ENCODE peak calls at places on chromosomes 16 and 17, in seven cellular contexts. One of them, this sample, is unnamed.
A peak's percentile ranks its signal among the peaks of the same experiment; 100 is the strongest.

GRCh38 chr17:50785942-50786570 is 18.7 kb upstream of the ANKRD40CL start:
- DNase-seq in endothelial cell: no peak
- DNase-seq in MCF 10A: peak; percentile 41
- DNase-seq in cardiac fibroblast: peak; percentile 72
- DNase-seq in PC-9: no peak
- DNase-seq in progenitor cell of endocrine pancreas: no peak
- DNase-seq in nephron progenitor cell: no peak
- DNase-seq in this sample: peak; percentile 13

GRCh38 chr16:67053767-67054334 is 24.9 kb downstream of the CBFB start:
- DNase-seq in endothelial cell: no peak
- DNase-seq in MCF 10A: no peak
- DNase-seq in cardiac fibroblast: no peak
- DNase-seq in PC-9: no peak
- DNase-seq in progenitor cell of endocrine pancreas: no peak
- DNase-seq in nephron progenitor cell: no peak
- DNase-seq in this sample: no peak

GRCh38 chr16:84593825-84594724 is 23.8 kb downstream of the COTL1 start:
- DNase-seq in endothelial cell: no peak
- DNase-seq in MCF 10A: no peak
- DNase-seq in cardiac fibroblast: peak; percentile 68
- DNase-seq in PC-9: no peak
- DNase-seq in progenitor cell of endocrine pancreas: no peak
- DNase-seq in nephron progenitor cell: no peak
- DNase-seq in this sample: no peak

GRCh38 chr16:20359997-20360396 is 7.5 kb upstream of the UMOD start:
- DNase-seq in endothelial cell: peak; percentile 46
- DNase-seq in MCF 10A: no peak
- DNase-seq in cardiac fibroblast: no peak
- DNase-seq in PC-9: no peak
- DNase-seq in progenitor cell of endocrine pancreas: no peak
- DNase-seq in nephron progenitor cell: peak; percentile 20
- DNase-seq in this sample: no peak

GRCh38 chr17:17814162-17815061 is 22.4 kb downstream of the SREBF1 start:
- DNase-seq in endothelial cell: no peak
- DNase-seq in MCF 10A: no peak
- DNase-seq in cardiac fibroblast: no peak
- DNase-seq in PC-9: no peak
- DNase-seq in progenitor cell of endocrine pancreas: no peak
- DNase-seq in nephron progenitor cell: no peak
- DNase-seq in this sample: no peak

GRCh38 chr16:10827691-10828341 is 9.2 kb upstream of the TVP23A start:
- DNase-seq in endothelial cell: no peak
- DNase-seq in MCF 10A: peak; percentile 93
- DNase-seq in cardiac fibroblast: peak; percentile 97
- DNase-seq in PC-9: no peak
- DNase-seq in progenitor cell of endocrine pancreas: no peak
- DNase-seq in nephron progenitor cell: no peak
- DNase-seq in this sample: peak; percentile 71

GRCh38 chr16:1779741-1780676 is 2.4 kb downstream of the SPSB3 start:
- DNase-seq in endothelial cell: no peak
- DNase-seq in MCF 10A: no peak
- DNase-seq in cardiac fibroblast: no peak
- DNase-seq in PC-9: no peak
- DNase-seq in progenitor cell of endocrine pancreas: no peak
- DNase-seq in nephron progenitor cell: no peak
- DNase-seq in this sample: no peak

GRCh38 chr17:75490953-75491649 is 24.2 kb downstream of the CASKIN2 start:
- DNase-seq in endothelial cell: no peak
- DNase-seq in MCF 10A: no peak
- DNase-seq in cardiac fibroblast: no peak
- DNase-seq in PC-9: no peak
- DNase-seq in progenitor cell of endocrine pancreas: no peak
- DNase-seq in nephron progenitor cell: no peak
- DNase-seq in this sample: no peak

GRCh38 chr16:2048116-2048543 is 345 bp downstream of the TSC2 start:
- DNase-seq in endothelial cell: no peak
- DNase-seq in MCF 10A: no peak
- DNase-seq in cardiac fibroblast: no peak
- DNase-seq in PC-9: no peak
- DNase-seq in progenitor cell of endocrine pancreas: no peak
- DNase-seq in nephron progenitor cell: no peak
- DNase-seq in this sample: no peak

GRCh38 chr17:46797131-46797530 is 21.4 kb downstream of the WNT3 start:
- DNase-seq in endothelial cell: no peak
- DNase-seq in MCF 10A: no peak
- DNase-seq in cardiac fibroblast: no peak
- DNase-seq in PC-9: no peak
- DNase-seq in progenitor cell of endocrine pancreas: no peak
- DNase-seq in nephron progenitor cell: no peak
- DNase-seq in this sample: no peak

GRCh38 chr17:57653279-57653678 is 91.8 kb downstream of the CCDC182 start:
- DNase-seq in endothelial cell: no peak
- DNase-seq in MCF 10A: no peak
- DNase-seq in cardiac fibroblast: no peak
- DNase-seq in PC-9: no peak
- DNase-seq in progenitor cell of endocrine pancreas: no peak
- DNase-seq in nephron progenitor cell: no peak
- DNase-seq in this sample: no peak

GRCh38 chr16:84502075-84502474 is 2.4 kb downstream of the MEAK7 start:
- DNase-seq in endothelial cell: no peak
- DNase-seq in MCF 10A: peak; percentile 99
- DNase-seq in cardiac fibroblast: no peak
- DNase-seq in PC-9: peak; percentile 86
- DNase-seq in progenitor cell of endocrine pancreas: no peak
- DNase-seq in nephron progenitor cell: no peak
- DNase-seq in this sample: no peak

GRCh38 chr16:19348125-19348524 is 62.6 kb downstream of the CLEC19A start:
- DNase-seq in endothelial cell: no peak
- DNase-seq in MCF 10A: no peak
- DNase-seq in cardiac fibroblast: no peak
- DNase-seq in PC-9: no peak
- DNase-seq in progenitor cell of endocrine pancreas: no peak
- DNase-seq in nephron progenitor cell: no peak
- DNase-seq in this sample: no peak

GRCh38 chr16:3838600-3839401 is 41.7 kb downstream of the CREBBP start:
- DNase-seq in endothelial cell: no peak
- DNase-seq in MCF 10A: peak; percentile 31
- DNase-seq in cardiac fibroblast: peak; percentile 56
- DNase-seq in PC-9: no peak
- DNase-seq in progenitor cell of endocrine pancreas: no peak
- DNase-seq in nephron progenitor cell: no peak
- DNase-seq in this sample: no peak

GRCh38 chr17:8572767-8573166 is 57.8 kb downstream of the MYH10 start:
- DNase-seq in endothelial cell: no peak
- DNase-seq in MCF 10A: peak; percentile 8
- DNase-seq in cardiac fibroblast: peak; percentile 52
- DNase-seq in PC-9: no peak
- DNase-seq in progenitor cell of endocrine pancreas: no peak
- DNase-seq in nephron progenitor cell: no peak
- DNase-seq in this sample: no peak

GRCh38 chr17:17563530-17563929 is 28.0 kb downstream of the PEMT start:
- DNase-seq in endothelial cell: no peak
- DNase-seq in MCF 10A: no peak
- DNase-seq in cardiac fibroblast: no peak
- DNase-seq in PC-9: no peak
- DNase-seq in progenitor cell of endocrine pancreas: no peak
- DNase-seq in nephron progenitor cell: no peak
- DNase-seq in this sample: no peak

GRCh38 chr17:74872313-74873035 is at the start of gene FDXR:
- DNase-seq in endothelial cell: no peak
- DNase-seq in MCF 10A: no peak
- DNase-seq in cardiac fibroblast: no peak
- DNase-seq in PC-9: no peak
- DNase-seq in progenitor cell of endocrine pancreas: no peak
- DNase-seq in nephron progenitor cell: no peak
- DNase-seq in this sample: no peak

GRCh38 chr17:79850571-79851460 is 11.6 kb upstream of the CBX4 start:
- DNase-seq in endothelial cell: no peak
- DNase-seq in MCF 10A: peak; percentile 85
- DNase-seq in cardiac fibroblast: no peak
- DNase-seq in PC-9: peak; percentile 79
- DNase-seq in progenitor cell of endocrine pancreas: no peak
- DNase-seq in nephron progenitor cell: no peak
- DNase-seq in this sample: no peak

GRCh38 chr17:17021194-17021863 is 20.9 kb upstream of the MPRIP start:
- DNase-seq in endothelial cell: no peak
- DNase-seq in MCF 10A: peak; percentile 58
- DNase-seq in cardiac fibroblast: peak; percentile 57
- DNase-seq in PC-9: peak; percentile 94
- DNase-seq in progenitor cell of endocrine pancreas: no peak
- DNase-seq in nephron progenitor cell: no peak
- DNase-seq in this sample: no peak

GRCh38 chr16:14151256-14152030 is 80.3 kb downstream of the MRTFB start:
- DNase-seq in endothelial cell: no peak
- DNase-seq in MCF 10A: no peak
- DNase-seq in cardiac fibroblast: peak; percentile 72
- DNase-seq in PC-9: no peak
- DNase-seq in progenitor cell of endocrine pancreas: no peak
- DNase-seq in nephron progenitor cell: no peak
- DNase-seq in this sample: no peak

GRCh38 chr16:73051903-73052302 is 4.0 kb upstream of the ZFHX3 start:
- DNase-seq in endothelial cell: no peak
- DNase-seq in MCF 10A: no peak
- DNase-seq in cardiac fibroblast: no peak
- DNase-seq in PC-9: no peak
- DNase-seq in progenitor cell of endocrine pancreas: no peak
- DNase-seq in nephron progenitor cell: no peak
- DNase-seq in this sample: no peak

GRCh38 chr17:73415782-73416181 is 104.0 kb upstream of the CDC42EP4 start:
- DNase-seq in endothelial cell: no peak
- DNase-seq in MCF 10A: no peak
- DNase-seq in cardiac fibroblast: no peak
- DNase-seq in PC-9: no peak
- DNase-seq in progenitor cell of endocrine pancreas: no peak
- DNase-seq in nephron progenitor cell: no peak
- DNase-seq in this sample: no peak

GRCh38 chr17:73412914-73413313 is 101.1 kb upstream of the CDC42EP4 start:
- DNase-seq in endothelial cell: no peak
- DNase-seq in MCF 10A: no peak
- DNase-seq in cardiac fibroblast: no peak
- DNase-seq in PC-9: no peak
- DNase-seq in progenitor cell of endocrine pancreas: no peak
- DNase-seq in nephron progenitor cell: no peak
- DNase-seq in this sample: no peak

GRCh38 chr17:73411330-73411747 is 99.5 kb upstream of the CDC42EP4 start:
- DNase-seq in endothelial cell: no peak
- DNase-seq in MCF 10A: no peak
- DNase-seq in cardiac fibroblast: no peak
- DNase-seq in PC-9: no peak
- DNase-seq in progenitor cell of endocrine pancreas: no peak
- DNase-seq in nephron progenitor cell: peak; percentile 30
- DNase-seq in this sample: no peak

GRCh38 chr17:73410586-73411329 is 99.0 kb upstream of the CDC42EP4 start:
- DNase-seq in endothelial cell: no peak
- DNase-seq in MCF 10A: no peak
- DNase-seq in cardiac fibroblast: no peak
- DNase-seq in PC-9: no peak
- DNase-seq in progenitor cell of endocrine pancreas: no peak
- DNase-seq in nephron progenitor cell: peak; percentile 82
- DNase-seq in this sample: no peak

GRCh38 chr17:73414171-73414955 is 102.6 kb upstream of the CDC42EP4 start:
- DNase-seq in endothelial cell: no peak
- DNase-seq in MCF 10A: no peak
- DNase-seq in cardiac fibroblast: no peak
- DNase-seq in PC-9: no peak
- DNase-seq in progenitor cell of endocrine pancreas: no peak
- DNase-seq in nephron progenitor cell: no peak
- DNase-seq in this sample: no peak
- TF ChIP-seq CTCF in endothelial cell: no peak
- TF ChIP-seq CTCF in MCF 10A: no peak
- TF ChIP-seq CTCF in cardiac fibroblast: no peak
- TF ChIP-seq CTCF in PC-9: no peak
- TF ChIP-seq CTCF in progenitor cell of endocrine pancreas: no peak
- TF ChIP-seq CTCF in nephron progenitor cell: no peak
- TF ChIP-seq CTCF in this sample: no peak

DNA sequence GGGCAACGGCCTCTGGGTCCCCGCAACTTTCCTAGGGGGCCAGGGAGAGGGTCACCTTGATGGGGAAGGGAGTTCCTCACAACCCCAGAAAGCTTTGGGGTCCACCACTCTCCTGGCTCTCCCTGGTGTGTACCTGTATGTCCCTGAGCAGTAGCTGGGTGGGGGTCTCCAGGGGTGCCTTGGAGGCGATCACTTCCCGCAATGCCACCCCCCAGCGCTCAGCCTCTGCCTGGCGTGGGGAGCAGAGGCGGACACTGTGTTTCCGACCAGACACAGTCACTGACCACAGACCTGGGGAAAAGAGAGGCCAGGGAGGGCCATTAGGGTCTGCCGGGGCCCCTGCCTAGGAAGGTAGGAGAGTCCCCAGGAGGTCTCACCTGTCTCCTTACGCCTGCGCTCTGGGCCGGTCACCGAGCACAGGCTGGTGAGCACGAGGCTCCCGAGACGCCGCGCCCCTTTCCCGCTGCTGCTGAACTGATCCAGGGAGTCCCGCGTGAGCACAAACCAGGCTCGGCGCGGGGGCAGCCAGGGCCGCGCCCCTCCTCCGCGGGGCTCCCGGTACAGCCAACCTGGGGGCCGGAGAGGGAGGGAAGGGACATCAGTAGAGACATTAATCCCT is 3.4 kb downstream of the PLEKHH3 start:
- DNase-seq in endothelial cell: no peak
- DNase-seq in MCF 10A: no peak
- DNase-seq in cardiac fibroblast: no peak
- DNase-seq in PC-9: no peak
- DNase-seq in progenitor cell of endocrine pancreas: no peak
- DNase-seq in nephron progenitor cell: no peak
- DNase-seq in this sample: no peak
- TF ChIP-seq CTCF in endothelial cell: no peak
- TF ChIP-seq CTCF in MCF 10A: no peak
- TF ChIP-seq CTCF in cardiac fibroblast: no peak
- TF ChIP-seq CTCF in PC-9: no peak
- TF ChIP-seq CTCF in progenitor cell of endocrine pancreas: no peak
- TF ChIP-seq CTCF in nephron progenitor cell: no peak
- TF ChIP-seq CTCF in this sample: no peak

DNA sequence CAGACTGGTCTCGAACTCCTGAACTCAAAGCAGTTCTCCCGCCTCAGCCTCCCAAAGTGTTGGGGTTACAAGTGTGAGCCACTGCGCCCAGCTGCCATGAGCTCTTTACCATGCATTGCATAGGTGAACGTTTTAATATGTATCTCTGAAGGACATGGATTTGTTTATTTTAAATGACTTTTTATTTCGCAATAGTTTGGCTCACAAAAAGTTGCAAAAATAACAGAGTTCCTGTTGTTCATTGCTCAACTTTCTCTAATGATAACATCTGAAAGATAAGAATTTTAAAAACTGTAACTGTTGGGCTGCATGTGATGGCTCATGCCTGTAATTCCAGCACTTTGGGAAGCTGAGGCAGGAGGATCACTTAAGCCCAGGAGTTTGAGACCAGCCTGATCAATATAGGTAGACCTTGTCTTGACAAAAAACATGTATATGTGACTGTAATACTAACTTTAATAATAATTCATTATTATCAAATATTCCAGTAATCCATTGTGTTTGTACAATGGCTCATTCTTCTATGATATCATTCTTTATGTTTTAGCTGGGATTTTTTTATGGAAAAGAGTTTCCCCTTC is 80.1 kb downstream of the ABCC1 start:
- DNase-seq in endothelial cell: no peak
- DNase-seq in MCF 10A: peak; percentile 26
- DNase-seq in cardiac fibroblast: peak; percentile 36
- DNase-seq in PC-9: no peak
- DNase-seq in progenitor cell of endocrine pancreas: no peak
- DNase-seq in nephron progenitor cell: no peak
- DNase-seq in this sample: peak; percentile 17
- TF ChIP-seq CTCF in endothelial cell: no peak
- TF ChIP-seq CTCF in MCF 10A: no peak
- TF ChIP-seq CTCF in cardiac fibroblast: no peak
- TF ChIP-seq CTCF in PC-9: no peak
- TF ChIP-seq CTCF in progenitor cell of endocrine pancreas: no peak
- TF ChIP-seq CTCF in nephron progenitor cell: no peak
- TF ChIP-seq CTCF in this sample: no peak

GRCh38 chr16:57419506-57419905 is 14.9 kb downstream of the CCL17 start:
- DNase-seq in endothelial cell: no peak
- DNase-seq in MCF 10A: no peak
- DNase-seq in cardiac fibroblast: no peak
- DNase-seq in PC-9: no peak
- DNase-seq in progenitor cell of endocrine pancreas: no peak
- DNase-seq in nephron progenitor cell: no peak
- DNase-seq in this sample: no peak
- TF ChIP-seq CTCF in endothelial cell: no peak
- TF ChIP-seq CTCF in MCF 10A: no peak
- TF ChIP-seq CTCF in cardiac fibroblast: no peak
- TF ChIP-seq CTCF in PC-9: no peak
- TF ChIP-seq CTCF in progenitor cell of endocrine pancreas: no peak
- TF ChIP-seq CTCF in nephron progenitor cell: no peak
- TF ChIP-seq CTCF in this sample: no peak